ENCODE peak calls at places on chromosomes 13 and 19, in seven cellular contexts. Q is EL; Y is activated naive CD4-positive, alpha-beta T cell treated with anti-CD3 and anti-CD28 coated beads for 36 hours; Z is HTR-8/SVneo; S is mesothelial cell of epicardium; F is BJ; R is activated T-helper 1 cell treated with anti-CD3 and anti-CD28 coated beads, Interleukin-2, amount 50 U/mL, for 16 hours. T is an unnamed sample.

GRCh38 chr19:4776436-4777205 is 14.9 kb upstream of the FEM1A start:
- DNase-seq in F (no peak), S (no peak), Y (no peak), Z (no peak), R (no peak), Q (no peak), T (no peak)

GRCh38 chr13:102729560-102730275 is 34.9 kb upstream of the METTL21C start:
- DNase-seq in Y (no peak), Z (no peak), R (no peak), F (no peak), Q (peak), S (no peak), T (no peak)

GRCh38 chr19:30046522-30046921 is 104.5 kb downstream of the URI1 start:
- DNase-seq in R (no peak), Z (no peak), S (no peak), Y (peak), F (no peak), Q (no peak), T (no peak)

GRCh38 chr19:15374796-15375440 is 4.7 kb downstream of the AKAP8 start:
- DNase-seq in F (no peak), R (no peak), S (no peak), Z (no peak), Q (no peak), Y (no peak), T (no peak)

GRCh38 chr19:45368737-45369340 is 1.5 kb downstream of the ERCC2 start:
- DNase-seq in Y (no peak), R (no peak), Q (peak), Z (no peak), S (no peak), F (no peak), T (no peak)

GRCh38 chr13:43422061-43422460 is 364.7 kb downstream of the ENOX1 start:
- DNase-seq in S (no peak), Y (no peak), R (no peak), Z (no peak), Q (no peak), F (no peak), T (no peak)

GRCh38 chr19:23957660-23958281 is 43.1 kb downstream of the ZNF726 start:
- DNase-seq in Z (peak), Q (peak), F (peak), Y (no peak), S (no peak), R (no peak), T (peak)

GRCh38 chr19:28530406-28531035 is 682.4 kb downstream of the UQCRFS1 start:
- DNase-seq in Z (no peak), Y (no peak), Q (no peak), F (no peak), S (no peak), R (no peak), T (no peak)

GRCh38 chr19:34181111-34181864 is 9.0 kb downstream of the LSM14A start:
- DNase-seq in S (no peak), Y (no peak), Q (no peak), F (no peak), R (no peak), Z (no peak), T (no peak)

GRCh38 chr13:40402931-40403412 is 263.5 kb downstream of the FOXO1 start:
- DNase-seq in S (no peak), R (no peak), F (peak), Q (peak), Y (no peak), Z (peak), T (no peak)

GRCh38 chr13:110448230-110448629 is 113.3 kb downstream of the RAB20 start:
- DNase-seq in S (no peak), Z (peak), Y (no peak), F (peak), Q (peak), R (no peak), T (peak)